ENCODE peak calls at places on chromosomes 11 and 22, in seven cellular contexts. V is A549, F is prostate gland, L is sigmoid colon, A is transverse colon, E is ovary, H is stomach. Y is an unnamed sample.

GRCh38 chr22:49480896-49481650 is 346.6 kb downstream of the BRD1 start:
- DNase-seq in V (no peak), F (no peak), L (no peak), A (no peak), E (no peak), H (no peak), Y (no peak)

GRCh38 chr11:29127456-29127855 is 889.4 kb downstream of the KCNA4 start:
- DNase-seq in V (no peak), F (no peak), L (no peak), A (no peak), E (no peak), H (no peak), Y (no peak)

GRCh38 chr11:114684636-114685035 is 6.3 kb downstream of the NXPE2 start:
- DNase-seq in V (no peak), F (no peak), L (no peak), A (no peak), E (no peak), H (no peak), Y (no peak)

GRCh38 chr11:123593570-123593969 is 60.9 kb downstream of the SCN3B start:
- DNase-seq in V (no peak), F (no peak), L (no peak), A (no peak), E (no peak), H (no peak), Y (no peak)

GRCh38 chr11:134432776-134433175 is 20.7 kb upstream of the B3GAT1 start:
- DNase-seq in V (no peak), F (no peak), L (no peak), A (no peak), E (no peak), H (no peak), Y (no peak)

GRCh38 chr22:37020192-37020479 is 594 bp downstream of the MPST start:
- DNase-seq in V (no peak), F (peak; percentile 62), L (no peak), A (peak; percentile 75), E (no peak), H (peak; percentile 58), Y (no peak)

GRCh38 chr11:92531051-92531747 is 306.6 kb downstream of the FAT3 start:
- DNase-seq in V (no peak), F (no peak), L (no peak), A (no peak), E (no peak), H (no peak), Y (no peak)

GRCh38 chr11:120424970-120425332 is 86.6 kb upstream of the GRIK4 start:
- DNase-seq in V (no peak), F (no peak), L (no peak), A (no peak), E (no peak), H (no peak), Y (no peak)

GRCh38 chr11:16610738-16611388 is 127.6 kb upstream of the C11orf58 start:
- DNase-seq in V (no peak), F (no peak), L (no peak), A (no peak), E (no peak), H (no peak), Y (no peak)

GRCh38 chr22:43228330-43228729 is 41.4 kb upstream of the TTLL12 start:
- DNase-seq in V (peak; percentile 35), F (no peak), L (no peak), A (peak; percentile 24), E (no peak), H (peak; percentile 43), Y (no peak)

GRCh38 chr11:105447936-105448702 is 161.8 kb upstream of the GRIA4 start:
- DNase-seq in V (no peak), F (no peak), L (no peak), A (no peak), E (no peak), H (no peak), Y (no peak)

GRCh38 chr22:43263645-43264514 is 76.9 kb upstream of the TTLL12 start:
- DNase-seq in V (no peak), F (peak; percentile 22), L (no peak), A (peak; percentile 69), E (peak; percentile 85), H (peak; percentile 74), Y (no peak)

GRCh38 chr11:128725630-128726461 is 32.0 kb downstream of the FLI1 start:
- DNase-seq in V (no peak), F (no peak), L (no peak), A (peak; percentile 41), E (no peak), H (no peak), Y (no peak)

DNA sequence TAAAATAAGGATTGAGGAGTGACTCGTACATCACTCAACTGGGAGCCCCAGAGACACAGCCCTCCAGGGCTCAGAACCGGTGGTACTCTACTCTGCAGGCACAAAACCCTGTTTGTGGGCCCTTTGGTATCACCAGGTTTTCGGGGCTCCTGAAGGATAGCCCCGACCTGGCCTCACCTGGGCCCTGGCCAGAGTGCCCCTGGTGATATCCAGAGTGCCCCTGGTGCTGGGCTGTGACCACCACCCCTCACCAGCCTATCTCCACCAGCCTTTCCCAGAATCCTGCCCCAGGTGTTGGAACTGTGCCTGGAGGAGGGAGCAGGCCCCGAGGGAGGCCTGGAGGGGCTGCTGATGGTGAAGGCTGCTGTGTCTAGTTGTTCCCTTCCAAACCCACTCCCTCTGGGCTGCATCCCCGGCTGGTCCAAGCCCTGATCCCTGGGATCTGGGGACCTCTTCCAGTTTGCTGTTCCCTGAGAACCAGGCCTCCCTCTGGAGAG is 2.2 kb upstream of the GGT5 start:
- DNase-seq in V (no peak), F (no peak), L (no peak), A (no peak), E (no peak), H (no peak), Y (no peak)
- TF ChIP-seq POLR2A in V (no peak), F (no peak), L (no peak), A (no peak), E (no peak), H (no peak), Y (no peak)

GRCh38 chr22:17948101-17948500 is 76.3 kb downstream of the MICAL3 start:
- DNase-seq in V (no peak), F (no peak), L (no peak), A (no peak), E (no peak), H (peak; percentile 17), Y (no peak)

GRCh38 chr22:17944205-17944725 is 80.1 kb downstream of the MICAL3 start:
- DNase-seq in V (no peak), F (no peak), L (no peak), A (no peak), E (no peak), H (no peak), Y (no peak)

GRCh38 chr22:17946691-17947367 is 77.5 kb downstream of the MICAL3 start:
- DNase-seq in V (no peak), F (no peak), L (peak; percentile 52), A (no peak), E (no peak), H (peak; percentile 20), Y (peak; percentile 40)

GRCh38 chr22:17945156-17945850 is 79.1 kb downstream of the MICAL3 start:
- DNase-seq in V (no peak), F (no peak), L (no peak), A (no peak), E (no peak), H (no peak), Y (no peak)

DNA sequence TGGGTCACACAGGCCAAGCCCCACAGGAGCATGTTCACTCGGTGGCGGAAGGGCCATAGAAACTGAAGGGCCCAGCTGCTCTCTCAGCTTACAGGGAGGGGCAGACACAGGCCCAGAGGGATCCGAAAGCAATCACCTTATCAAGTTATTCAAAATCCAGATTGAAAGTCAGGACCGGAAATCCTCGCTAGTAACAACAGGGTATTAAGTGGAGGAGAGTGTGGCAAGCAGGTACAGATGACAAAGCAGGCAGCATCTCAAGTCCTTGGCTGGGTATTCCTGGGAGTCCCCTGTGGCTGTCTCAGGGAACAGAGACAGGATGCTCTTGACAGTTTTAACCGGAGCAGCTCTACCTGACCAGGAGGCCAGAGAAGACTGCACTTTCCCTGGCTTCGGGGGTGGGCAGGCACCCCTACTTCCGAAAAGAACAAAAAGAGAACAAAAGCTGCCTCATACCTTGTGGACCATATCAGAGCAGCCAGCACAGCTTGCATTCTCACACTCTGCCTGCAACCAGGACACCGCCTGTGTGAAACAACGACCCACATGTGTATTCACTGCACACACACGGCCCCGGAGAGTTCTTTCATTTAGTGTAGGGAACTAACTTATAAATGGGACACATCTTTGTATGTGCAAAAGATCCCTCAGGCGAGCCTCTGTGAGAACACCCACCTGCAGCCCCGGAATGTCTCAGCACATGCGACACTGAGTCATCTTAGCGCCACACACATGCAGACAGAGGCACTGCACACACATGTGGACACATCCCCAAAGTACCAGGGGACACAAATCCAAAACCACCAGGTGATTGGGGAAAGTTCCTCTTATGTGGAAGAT is 78.3 kb downstream of the MICAL3 start:
- DNase-seq in V (no peak), F (no peak), L (peak; percentile 54), A (no peak), E (no peak), H (peak; percentile 2), Y (no peak)
- TF ChIP-seq POLR2A in V (no peak), F (no peak), L (no peak), A (no peak), E (no peak), H (no peak), Y (no peak)

DNA sequence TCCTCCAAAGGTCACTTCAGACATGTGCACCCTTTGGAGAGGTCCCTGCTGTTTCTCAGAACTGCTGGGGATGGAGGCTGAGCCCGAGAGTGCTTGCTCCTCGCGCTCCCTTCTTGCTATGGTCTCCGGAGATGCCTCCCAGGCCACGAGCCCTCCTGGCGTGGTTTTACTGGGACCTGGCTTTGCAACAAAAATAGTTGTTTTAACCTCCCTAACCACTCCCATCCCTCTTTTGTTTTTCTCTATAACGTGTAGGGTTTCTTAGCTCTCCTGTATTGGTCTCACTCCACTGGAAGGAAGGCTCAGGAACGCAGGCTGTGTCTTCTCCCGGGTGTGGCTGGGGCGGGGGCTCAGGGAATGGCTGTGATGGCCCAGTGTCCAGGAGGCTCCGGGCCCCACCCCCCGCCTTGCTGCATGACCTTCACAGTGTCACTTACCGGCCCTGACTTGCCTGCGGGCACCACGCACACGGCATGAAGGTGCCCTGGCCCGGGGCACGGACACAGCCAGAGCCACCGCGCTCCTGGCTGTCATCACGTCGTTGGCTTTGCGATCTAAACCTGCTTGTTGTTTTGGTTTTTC is 5.6 kb downstream of the PTDSS2 start:
- DNase-seq in V (no peak), F (no peak), L (no peak), A (no peak), E (no peak), H (no peak), Y (peak; percentile 58)
- TF ChIP-seq POLR2A in V (no peak), F (no peak), L (no peak), A (no peak), E (no peak), H (no peak), Y (no peak)

DNA sequence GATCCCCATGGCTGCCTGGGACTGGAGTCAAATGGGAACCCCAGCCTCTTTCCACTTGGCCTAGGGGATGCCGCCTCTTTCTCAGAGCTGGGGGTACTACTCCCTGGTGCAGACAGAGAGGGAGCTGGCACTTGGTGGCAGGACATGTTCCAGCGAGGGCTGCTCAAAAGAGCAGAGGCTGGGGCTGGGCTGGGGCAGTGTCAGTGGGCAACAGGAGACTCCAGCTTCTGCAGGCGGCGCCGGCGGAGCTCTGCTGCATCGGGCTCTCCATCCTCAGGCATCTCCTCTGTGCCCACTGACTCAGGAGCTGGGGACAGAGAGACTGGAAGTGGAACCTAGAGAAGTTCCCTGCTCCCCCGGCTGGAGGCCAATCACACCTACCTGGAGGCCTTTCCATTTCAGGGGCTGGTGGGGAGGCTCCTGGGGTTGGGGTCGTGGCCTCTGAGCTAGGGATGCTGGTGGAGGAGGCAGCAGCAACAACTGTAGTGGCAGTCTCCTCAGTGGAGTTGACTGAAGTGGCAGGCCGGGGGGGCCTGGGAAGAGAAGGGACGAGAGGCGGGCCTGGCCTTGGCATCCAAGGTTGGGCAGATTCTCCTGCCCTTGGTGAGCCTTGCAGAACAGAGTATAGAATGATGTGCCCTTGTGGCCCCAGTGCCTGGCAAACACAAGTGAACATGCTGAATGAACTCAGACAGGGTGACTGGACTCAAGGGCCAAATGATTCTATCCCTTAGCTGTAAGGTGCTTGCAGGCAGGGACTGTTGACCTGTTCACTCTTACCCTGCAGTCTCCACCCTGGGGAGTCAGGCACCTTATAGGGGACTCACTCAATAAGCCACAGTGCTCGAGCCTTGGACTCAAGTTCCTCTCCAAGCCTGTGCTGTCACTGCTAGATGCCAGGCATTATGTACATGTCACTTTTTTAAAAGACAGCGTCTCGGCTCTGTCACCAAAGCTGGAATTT is 5.9 kb downstream of the SYVN1 start:
- DNase-seq in V (no peak), F (no peak), L (peak; percentile 60), A (no peak), E (no peak), H (no peak), Y (no peak)
- TF ChIP-seq POLR2A in V (no peak), F (no peak), L (no peak), A (no peak), E (no peak), H (no peak), Y (no peak)